ENCODE peak calls at places on chromosomes 13 and 19, in seven cellular contexts. One of them, this sample, is unnamed.

GRCh38 chr13:113350065-113350937 is 13.6 kb downstream of the GRTP1 start:
- DNase-seq in AG04449: no peak
- DNase-seq in sigmoid colon: peak; percentile 30
- DNase-seq in adrenal gland: peak; percentile 10
- DNase-seq in astrocyte of the spinal cord: no peak
- DNase-seq in tibial artery: no peak
- DNase-seq in uterus: no peak
- DNase-seq in this sample: no peak

GRCh38 chr19:33927789-33928457 is 131.3 kb downstream of the KCTD15 start:
- DNase-seq in AG04449: no peak
- DNase-seq in tibial artery: no peak
- DNase-seq in sigmoid colon: no peak
- DNase-seq in astrocyte of the spinal cord: no peak
- DNase-seq in uterus: no peak
- DNase-seq in adrenal gland: no peak
- DNase-seq in this sample: no peak

GRCh38 chr13:36979361-36980040 is 19.6 kb downstream of the ALG5 start:
- DNase-seq in sigmoid colon: no peak
- DNase-seq in uterus: no peak
- DNase-seq in adrenal gland: no peak
- DNase-seq in tibial artery: no peak
- DNase-seq in AG04449: no peak
- DNase-seq in astrocyte of the spinal cord: no peak
- DNase-seq in this sample: no peak

GRCh38 chr13:48818495-48818961 is 157.2 kb upstream of the FNDC3A start:
- DNase-seq in sigmoid colon: no peak
- DNase-seq in tibial artery: no peak
- DNase-seq in AG04449: peak; percentile 90
- DNase-seq in adrenal gland: peak; percentile 21
- DNase-seq in astrocyte of the spinal cord: peak; percentile 96
- DNase-seq in uterus: no peak
- DNase-seq in this sample: peak; percentile 92

GRCh38 chr19:33273881-33274662 is 28.3 kb downstream of the CEBPA start:
- DNase-seq in sigmoid colon: no peak
- DNase-seq in uterus: peak; percentile 68
- DNase-seq in astrocyte of the spinal cord: peak; percentile 56
- DNase-seq in tibial artery: peak; percentile 55
- DNase-seq in AG04449: peak; percentile 73
- DNase-seq in adrenal gland: no peak
- DNase-seq in this sample: peak; percentile 15

GRCh38 chr19:5166262-5166661 is 174.3 kb downstream of the PTPRS start:
- DNase-seq in sigmoid colon: no peak
- DNase-seq in tibial artery: no peak
- DNase-seq in adrenal gland: no peak
- DNase-seq in uterus: no peak
- DNase-seq in AG04449: peak; percentile 3
- DNase-seq in astrocyte of the spinal cord: peak; percentile 49
- DNase-seq in this sample: no peak

GRCh38 chr13:93079294-93079693 is 147.3 kb upstream of the GPC6 start:
- DNase-seq in uterus: no peak
- DNase-seq in tibial artery: no peak
- DNase-seq in sigmoid colon: no peak
- DNase-seq in AG04449: no peak
- DNase-seq in astrocyte of the spinal cord: peak; percentile 53
- DNase-seq in adrenal gland: no peak
- DNase-seq in this sample: no peak

GRCh38 chr19:38184815-38185214 is 39.2 kb downstream of the DPF1 start:
- DNase-seq in sigmoid colon: no peak
- DNase-seq in adrenal gland: no peak
- DNase-seq in AG04449: no peak
- DNase-seq in astrocyte of the spinal cord: no peak
- DNase-seq in uterus: no peak
- DNase-seq in tibial artery: no peak
- DNase-seq in this sample: no peak

GRCh38 chr13:105665284-105665683 is 870.2 kb downstream of the EFNB2 start:
- DNase-seq in sigmoid colon: no peak
- DNase-seq in AG04449: peak; percentile 56
- DNase-seq in tibial artery: no peak
- DNase-seq in astrocyte of the spinal cord: peak; percentile 73
- DNase-seq in adrenal gland: no peak
- DNase-seq in uterus: no peak
- DNase-seq in this sample: peak; percentile 75

GRCh38 chr19:1244693-1245451 is 3.3 kb downstream of the ATP5F1D start:
- DNase-seq in sigmoid colon: peak; percentile 94
- DNase-seq in uterus: peak; percentile 66
- DNase-seq in adrenal gland: peak; percentile 75
- DNase-seq in astrocyte of the spinal cord: no peak
- DNase-seq in AG04449: no peak
- DNase-seq in tibial artery: no peak
- DNase-seq in this sample: no peak

GRCh38 chr19:48659768-48660167 is 13.0 kb downstream of the NTN5 start:
- DNase-seq in adrenal gland: no peak
- DNase-seq in uterus: no peak
- DNase-seq in AG04449: no peak
- DNase-seq in sigmoid colon: no peak
- DNase-seq in astrocyte of the spinal cord: no peak
- DNase-seq in tibial artery: no peak
- DNase-seq in this sample: no peak
- TF ChIP-seq CTCF in adrenal gland: no peak
- TF ChIP-seq CTCF in uterus: no peak
- TF ChIP-seq CTCF in AG04449: no peak
- TF ChIP-seq CTCF in sigmoid colon: no peak
- TF ChIP-seq CTCF in astrocyte of the spinal cord: no peak
- TF ChIP-seq CTCF in tibial artery: no peak
- TF ChIP-seq CTCF in this sample: no peak

GRCh38 chr13:24328145-24328544 is 18.8 kb downstream of the C1QTNF9 start:
- DNase-seq in AG04449: no peak
- DNase-seq in astrocyte of the spinal cord: no peak
- DNase-seq in uterus: no peak
- DNase-seq in tibial artery: no peak
- DNase-seq in adrenal gland: no peak
- DNase-seq in sigmoid colon: no peak
- DNase-seq in this sample: no peak
- H3K4me3 ChIP-seq in AG04449: peak overlapping the region; percentile 41
- H3K4me3 ChIP-seq in astrocyte of the spinal cord: peak overlapping the region; percentile 22
- H3K4me3 ChIP-seq in uterus: no peak overlapping the region
- H3K4me3 ChIP-seq in tibial artery: no peak overlapping the region
- H3K4me3 ChIP-seq in adrenal gland: no peak overlapping the region
- H3K4me3 ChIP-seq in sigmoid colon: no peak overlapping the region
- H3K4me3 ChIP-seq in this sample: peak overlapping the region; percentile 42

GRCh38 chr19:14433454-14434156 is 499 bp downstream of the PKN1 start:
- DNase-seq in AG04449: no peak
- DNase-seq in sigmoid colon: no peak
- DNase-seq in adrenal gland: no peak
- DNase-seq in uterus: peak; percentile 40
- DNase-seq in astrocyte of the spinal cord: no peak
- DNase-seq in tibial artery: no peak
- DNase-seq in this sample: no peak
- TF ChIP-seq CTCF in AG04449: peak; percentile 2
- TF ChIP-seq CTCF in sigmoid colon: no peak
- TF ChIP-seq CTCF in adrenal gland: no peak
- TF ChIP-seq CTCF in uterus: no peak
- TF ChIP-seq CTCF in astrocyte of the spinal cord: no peak
- TF ChIP-seq CTCF in tibial artery: no peak
- TF ChIP-seq CTCF in this sample: no peak

GRCh38 chr19:40721140-40721486 is 4.2 kb downstream of the ITPKC start:
- DNase-seq in uterus: no peak
- DNase-seq in sigmoid colon: no peak
- DNase-seq in AG04449: no peak
- DNase-seq in tibial artery: no peak
- DNase-seq in adrenal gland: no peak
- DNase-seq in astrocyte of the spinal cord: no peak
- DNase-seq in this sample: no peak
- H3K4me3 ChIP-seq in uterus: peak overlapping the region; percentile 71
- H3K4me3 ChIP-seq in sigmoid colon: peak overlapping the region; percentile 92
- H3K4me3 ChIP-seq in AG04449: no peak overlapping the region
- H3K4me3 ChIP-seq in tibial artery: peak overlapping the region; percentile 81
- H3K4me3 ChIP-seq in adrenal gland: no peak overlapping the region
- H3K4me3 ChIP-seq in astrocyte of the spinal cord: no peak overlapping the region
- H3K4me3 ChIP-seq in this sample: peak overlapping the region; percentile 74

This sample was measured in epithelial cell of proximal tubule.